ENCODE peak calls at places on chromosomes 13 and 19, in nine cellular contexts. One of them, this sample, is unnamed.

GRCh38 chr19:7905859-7906258 is 2.2 kb downstream of the MAP2K7 start:
- DNase-seq in activated naive CD8-positive, alpha-beta T cell treated with anti-CD3 and anti-CD28 coated beads for 36 hours: no peak
- DNase-seq in stimulated activated naive CD8-positive, alpha-beta T cell treated with anti-CD3 and anti-CD28 coated beads, Interleukin-15, amount 100 ng/mL, for 72 hours: no peak
- DNase-seq in ascending aorta: no peak
- DNase-seq in AML-193: no peak
- DNase-seq in Right ventricle myocardium inferior: peak
- DNase-seq in CD4-positive, CD25-positive, alpha-beta regulatory T cell: no peak
- DNase-seq in ureter: no peak
- DNase-seq in neural crest cell: no peak
- DNase-seq in this sample: no peak

GRCh38 chr19:48170817-48171347 is 402 bp downstream of the ZSWIM9 start:
- DNase-seq in activated naive CD8-positive, alpha-beta T cell treated with anti-CD3 and anti-CD28 coated beads for 36 hours: no peak
- DNase-seq in stimulated activated naive CD8-positive, alpha-beta T cell treated with anti-CD3 and anti-CD28 coated beads, Interleukin-15, amount 100 ng/mL, for 72 hours: no peak
- DNase-seq in ascending aorta: no peak
- DNase-seq in AML-193: no peak
- DNase-seq in Right ventricle myocardium inferior: no peak
- DNase-seq in CD4-positive, CD25-positive, alpha-beta regulatory T cell: no peak
- DNase-seq in ureter: no peak
- DNase-seq in neural crest cell: no peak
- DNase-seq in this sample: no peak

GRCh38 chr19:23698711-23699520 is 11.9 kb upstream of the ZNF675 start:
- DNase-seq in activated naive CD8-positive, alpha-beta T cell treated with anti-CD3 and anti-CD28 coated beads for 36 hours: no peak
- DNase-seq in stimulated activated naive CD8-positive, alpha-beta T cell treated with anti-CD3 and anti-CD28 coated beads, Interleukin-15, amount 100 ng/mL, for 72 hours: peak
- DNase-seq in ascending aorta: no peak
- DNase-seq in AML-193: no peak
- DNase-seq in Right ventricle myocardium inferior: no peak
- DNase-seq in CD4-positive, CD25-positive, alpha-beta regulatory T cell: no peak
- DNase-seq in ureter: peak
- DNase-seq in neural crest cell: no peak
- DNase-seq in this sample: no peak

GRCh38 chr19:16628984-16629691 is 1.1 kb upstream of the MED26 start:
- DNase-seq in activated naive CD8-positive, alpha-beta T cell treated with anti-CD3 and anti-CD28 coated beads for 36 hours: no peak
- DNase-seq in stimulated activated naive CD8-positive, alpha-beta T cell treated with anti-CD3 and anti-CD28 coated beads, Interleukin-15, amount 100 ng/mL, for 72 hours: no peak
- DNase-seq in ascending aorta: no peak
- DNase-seq in AML-193: no peak
- DNase-seq in Right ventricle myocardium inferior: no peak
- DNase-seq in CD4-positive, CD25-positive, alpha-beta regulatory T cell: no peak
- DNase-seq in ureter: no peak
- DNase-seq in neural crest cell: no peak
- DNase-seq in this sample: no peak

GRCh38 chr19:49200238-49200862 is 42.8 kb downstream of the TRPM4 start:
- DNase-seq in activated naive CD8-positive, alpha-beta T cell treated with anti-CD3 and anti-CD28 coated beads for 36 hours: peak
- DNase-seq in stimulated activated naive CD8-positive, alpha-beta T cell treated with anti-CD3 and anti-CD28 coated beads, Interleukin-15, amount 100 ng/mL, for 72 hours: no peak
- DNase-seq in ascending aorta: no peak
- DNase-seq in AML-193: no peak
- DNase-seq in Right ventricle myocardium inferior: no peak
- DNase-seq in CD4-positive, CD25-positive, alpha-beta regulatory T cell: no peak
- DNase-seq in ureter: no peak
- DNase-seq in neural crest cell: no peak
- DNase-seq in this sample: no peak

GRCh38 chr19:13428352-13428751 is 77.9 kb downstream of the CACNA1A start:
- DNase-seq in activated naive CD8-positive, alpha-beta T cell treated with anti-CD3 and anti-CD28 coated beads for 36 hours: no peak
- DNase-seq in stimulated activated naive CD8-positive, alpha-beta T cell treated with anti-CD3 and anti-CD28 coated beads, Interleukin-15, amount 100 ng/mL, for 72 hours: no peak
- DNase-seq in ascending aorta: no peak
- DNase-seq in AML-193: peak
- DNase-seq in Right ventricle myocardium inferior: no peak
- DNase-seq in CD4-positive, CD25-positive, alpha-beta regulatory T cell: no peak
- DNase-seq in ureter: no peak
- DNase-seq in neural crest cell: peak
- DNase-seq in this sample: peak

GRCh38 chr19:57233207-57233606 is 2.4 kb downstream of the AURKC start:
- DNase-seq in activated naive CD8-positive, alpha-beta T cell treated with anti-CD3 and anti-CD28 coated beads for 36 hours: no peak
- DNase-seq in stimulated activated naive CD8-positive, alpha-beta T cell treated with anti-CD3 and anti-CD28 coated beads, Interleukin-15, amount 100 ng/mL, for 72 hours: no peak
- DNase-seq in ascending aorta: no peak
- DNase-seq in AML-193: peak
- DNase-seq in Right ventricle myocardium inferior: no peak
- DNase-seq in CD4-positive, CD25-positive, alpha-beta regulatory T cell: no peak
- DNase-seq in ureter: no peak
- DNase-seq in neural crest cell: no peak
- DNase-seq in this sample: no peak

GRCh38 chr19:8041553-8041952 is 11.0 kb upstream of the CCL25 start:
- DNase-seq in activated naive CD8-positive, alpha-beta T cell treated with anti-CD3 and anti-CD28 coated beads for 36 hours: no peak
- DNase-seq in stimulated activated naive CD8-positive, alpha-beta T cell treated with anti-CD3 and anti-CD28 coated beads, Interleukin-15, amount 100 ng/mL, for 72 hours: no peak
- DNase-seq in ascending aorta: no peak
- DNase-seq in AML-193: no peak
- DNase-seq in Right ventricle myocardium inferior: no peak
- DNase-seq in CD4-positive, CD25-positive, alpha-beta regulatory T cell: no peak
- DNase-seq in ureter: no peak
- DNase-seq in neural crest cell: no peak
- DNase-seq in this sample: no peak

GRCh38 chr13:70841240-70842061 is 733.2 kb upstream of the KLHL1 start:
- DNase-seq in activated naive CD8-positive, alpha-beta T cell treated with anti-CD3 and anti-CD28 coated beads for 36 hours: no peak
- DNase-seq in stimulated activated naive CD8-positive, alpha-beta T cell treated with anti-CD3 and anti-CD28 coated beads, Interleukin-15, amount 100 ng/mL, for 72 hours: no peak
- DNase-seq in ascending aorta: no peak
- DNase-seq in AML-193: no peak
- DNase-seq in Right ventricle myocardium inferior: no peak
- DNase-seq in CD4-positive, CD25-positive, alpha-beta regulatory T cell: no peak
- DNase-seq in ureter: no peak
- DNase-seq in neural crest cell: no peak
- DNase-seq in this sample: no peak

GRCh38 chr13:39510296-39510695 is 92.7 kb downstream of the LHFPL6 start:
- DNase-seq in activated naive CD8-positive, alpha-beta T cell treated with anti-CD3 and anti-CD28 coated beads for 36 hours: no peak
- DNase-seq in stimulated activated naive CD8-positive, alpha-beta T cell treated with anti-CD3 and anti-CD28 coated beads, Interleukin-15, amount 100 ng/mL, for 72 hours: no peak
- DNase-seq in ascending aorta: no peak
- DNase-seq in AML-193: no peak
- DNase-seq in Right ventricle myocardium inferior: no peak
- DNase-seq in CD4-positive, CD25-positive, alpha-beta regulatory T cell: no peak
- DNase-seq in ureter: no peak
- DNase-seq in neural crest cell: no peak
- DNase-seq in this sample: no peak

GRCh38 chr13:113209880-113210421 is 538 bp downstream of the CUL4A start:
- DNase-seq in activated naive CD8-positive, alpha-beta T cell treated with anti-CD3 and anti-CD28 coated beads for 36 hours: peak
- DNase-seq in stimulated activated naive CD8-positive, alpha-beta T cell treated with anti-CD3 and anti-CD28 coated beads, Interleukin-15, amount 100 ng/mL, for 72 hours: peak
- DNase-seq in ascending aorta: no peak
- DNase-seq in AML-193: peak
- DNase-seq in Right ventricle myocardium inferior: peak
- DNase-seq in CD4-positive, CD25-positive, alpha-beta regulatory T cell: peak
- DNase-seq in ureter: peak
- DNase-seq in neural crest cell: peak
- DNase-seq in this sample: peak

GRCh38 chr13:27541386-27541785 is 78.9 kb downstream of the LNX2 start:
- DNase-seq in activated naive CD8-positive, alpha-beta T cell treated with anti-CD3 and anti-CD28 coated beads for 36 hours: no peak
- DNase-seq in stimulated activated naive CD8-positive, alpha-beta T cell treated with anti-CD3 and anti-CD28 coated beads, Interleukin-15, amount 100 ng/mL, for 72 hours: no peak
- DNase-seq in ascending aorta: no peak
- DNase-seq in AML-193: no peak
- DNase-seq in Right ventricle myocardium inferior: no peak
- DNase-seq in CD4-positive, CD25-positive, alpha-beta regulatory T cell: no peak
- DNase-seq in ureter: no peak
- DNase-seq in neural crest cell: no peak
- DNase-seq in this sample: no peak

GRCh38 chr13:49410006-49410405 is 33.9 kb downstream of the CAB39L start:
- DNase-seq in activated naive CD8-positive, alpha-beta T cell treated with anti-CD3 and anti-CD28 coated beads for 36 hours: no peak
- DNase-seq in stimulated activated naive CD8-positive, alpha-beta T cell treated with anti-CD3 and anti-CD28 coated beads, Interleukin-15, amount 100 ng/mL, for 72 hours: no peak
- DNase-seq in ascending aorta: no peak
- DNase-seq in AML-193: no peak
- DNase-seq in Right ventricle myocardium inferior: no peak
- DNase-seq in CD4-positive, CD25-positive, alpha-beta regulatory T cell: no peak
- DNase-seq in ureter: no peak
- DNase-seq in neural crest cell: no peak
- DNase-seq in this sample: no peak

GRCh38 chr19:31543456-31543855 is 194.2 kb upstream of the TSHZ3 start:
- DNase-seq in activated naive CD8-positive, alpha-beta T cell treated with anti-CD3 and anti-CD28 coated beads for 36 hours: no peak
- DNase-seq in stimulated activated naive CD8-positive, alpha-beta T cell treated with anti-CD3 and anti-CD28 coated beads, Interleukin-15, amount 100 ng/mL, for 72 hours: no peak
- DNase-seq in ascending aorta: no peak
- DNase-seq in AML-193: no peak
- DNase-seq in Right ventricle myocardium inferior: no peak
- DNase-seq in CD4-positive, CD25-positive, alpha-beta regulatory T cell: no peak
- DNase-seq in ureter: no peak
- DNase-seq in neural crest cell: no peak
- DNase-seq in this sample: peak

GRCh38 chr19:18777156-18777724 is 13.9 kb downstream of the COMP start:
- DNase-seq in activated naive CD8-positive, alpha-beta T cell treated with anti-CD3 and anti-CD28 coated beads for 36 hours: no peak
- DNase-seq in stimulated activated naive CD8-positive, alpha-beta T cell treated with anti-CD3 and anti-CD28 coated beads, Interleukin-15, amount 100 ng/mL, for 72 hours: no peak
- DNase-seq in ascending aorta: no peak
- DNase-seq in AML-193: no peak
- DNase-seq in Right ventricle myocardium inferior: peak
- DNase-seq in CD4-positive, CD25-positive, alpha-beta regulatory T cell: no peak
- DNase-seq in ureter: no peak
- DNase-seq in neural crest cell: no peak
- DNase-seq in this sample: no peak

GRCh38 chr13:36753176-36753575 is 65.8 kb upstream of the RFXAP start:
- DNase-seq in activated naive CD8-positive, alpha-beta T cell treated with anti-CD3 and anti-CD28 coated beads for 36 hours: no peak
- DNase-seq in stimulated activated naive CD8-positive, alpha-beta T cell treated with anti-CD3 and anti-CD28 coated beads, Interleukin-15, amount 100 ng/mL, for 72 hours: no peak
- DNase-seq in ascending aorta: no peak
- DNase-seq in AML-193: no peak
- DNase-seq in Right ventricle myocardium inferior: no peak
- DNase-seq in CD4-positive, CD25-positive, alpha-beta regulatory T cell: no peak
- DNase-seq in ureter: no peak
- DNase-seq in neural crest cell: no peak
- DNase-seq in this sample: no peak

GRCh38 chr19:38228491-38229439 is 4.7 kb upstream of the DPF1 start:
- DNase-seq in activated naive CD8-positive, alpha-beta T cell treated with anti-CD3 and anti-CD28 coated beads for 36 hours: no peak
- DNase-seq in stimulated activated naive CD8-positive, alpha-beta T cell treated with anti-CD3 and anti-CD28 coated beads, Interleukin-15, amount 100 ng/mL, for 72 hours: no peak
- DNase-seq in ascending aorta: no peak
- DNase-seq in AML-193: no peak
- DNase-seq in Right ventricle myocardium inferior: peak
- DNase-seq in CD4-positive, CD25-positive, alpha-beta regulatory T cell: no peak
- DNase-seq in ureter: no peak
- DNase-seq in neural crest cell: peak
- DNase-seq in this sample: peak

GRCh38 chr13:113901642-113902041 is 37.8 kb upstream of the GAS6 start:
- DNase-seq in activated naive CD8-positive, alpha-beta T cell treated with anti-CD3 and anti-CD28 coated beads for 36 hours: no peak
- DNase-seq in stimulated activated naive CD8-positive, alpha-beta T cell treated with anti-CD3 and anti-CD28 coated beads, Interleukin-15, amount 100 ng/mL, for 72 hours: no peak
- DNase-seq in ascending aorta: no peak
- DNase-seq in AML-193: no peak
- DNase-seq in Right ventricle myocardium inferior: no peak
- DNase-seq in CD4-positive, CD25-positive, alpha-beta regulatory T cell: no peak
- DNase-seq in ureter: peak
- DNase-seq in neural crest cell: no peak
- DNase-seq in this sample: no peak

GRCh38 chr13:29978211-29978610 is 127.8 kb upstream of the UBL3 start:
- DNase-seq in activated naive CD8-positive, alpha-beta T cell treated with anti-CD3 and anti-CD28 coated beads for 36 hours: no peak
- DNase-seq in stimulated activated naive CD8-positive, alpha-beta T cell treated with anti-CD3 and anti-CD28 coated beads, Interleukin-15, amount 100 ng/mL, for 72 hours: no peak
- DNase-seq in ascending aorta: no peak
- DNase-seq in AML-193: no peak
- DNase-seq in Right ventricle myocardium inferior: no peak
- DNase-seq in CD4-positive, CD25-positive, alpha-beta regulatory T cell: no peak
- DNase-seq in ureter: no peak
- DNase-seq in neural crest cell: no peak
- DNase-seq in this sample: no peak

GRCh38 chr19:14159059-14159458 is 22.7 kb upstream of the ASF1B start:
- DNase-seq in activated naive CD8-positive, alpha-beta T cell treated with anti-CD3 and anti-CD28 coated beads for 36 hours: no peak
- DNase-seq in stimulated activated naive CD8-positive, alpha-beta T cell treated with anti-CD3 and anti-CD28 coated beads, Interleukin-15, amount 100 ng/mL, for 72 hours: no peak
- DNase-seq in ascending aorta: no peak
- DNase-seq in AML-193: no peak
- DNase-seq in Right ventricle myocardium inferior: no peak
- DNase-seq in CD4-positive, CD25-positive, alpha-beta regulatory T cell: no peak
- DNase-seq in ureter: no peak
- DNase-seq in neural crest cell: no peak
- DNase-seq in this sample: no peak

GRCh38 chr19:49738242-49738641 is 24.9 kb downstream of the TSKS start:
- DNase-seq in activated naive CD8-positive, alpha-beta T cell treated with anti-CD3 and anti-CD28 coated beads for 36 hours: no peak
- DNase-seq in stimulated activated naive CD8-positive, alpha-beta T cell treated with anti-CD3 and anti-CD28 coated beads, Interleukin-15, amount 100 ng/mL, for 72 hours: no peak
- DNase-seq in ascending aorta: no peak
- DNase-seq in AML-193: no peak
- DNase-seq in Right ventricle myocardium inferior: no peak
- DNase-seq in CD4-positive, CD25-positive, alpha-beta regulatory T cell: no peak
- DNase-seq in ureter: no peak
- DNase-seq in neural crest cell: no peak
- DNase-seq in this sample: no peak

GRCh38 chr19:31113250-31113685 is 236.0 kb downstream of the TSHZ3 start:
- DNase-seq in activated naive CD8-positive, alpha-beta T cell treated with anti-CD3 and anti-CD28 coated beads for 36 hours: no peak
- DNase-seq in stimulated activated naive CD8-positive, alpha-beta T cell treated with anti-CD3 and anti-CD28 coated beads, Interleukin-15, amount 100 ng/mL, for 72 hours: no peak
- DNase-seq in ascending aorta: no peak
- DNase-seq in AML-193: no peak
- DNase-seq in Right ventricle myocardium inferior: no peak
- DNase-seq in CD4-positive, CD25-positive, alpha-beta regulatory T cell: no peak
- DNase-seq in ureter: no peak
- DNase-seq in neural crest cell: no peak
- DNase-seq in this sample: no peak

GRCh38 chr19:17281391-17282304 is at the start of gene ANKLE1:
- DNase-seq in activated naive CD8-positive, alpha-beta T cell treated with anti-CD3 and anti-CD28 coated beads for 36 hours: peak
- DNase-seq in stimulated activated naive CD8-positive, alpha-beta T cell treated with anti-CD3 and anti-CD28 coated beads, Interleukin-15, amount 100 ng/mL, for 72 hours: peak
- DNase-seq in ascending aorta: no peak
- DNase-seq in AML-193: peak
- DNase-seq in Right ventricle myocardium inferior: peak
- DNase-seq in CD4-positive, CD25-positive, alpha-beta regulatory T cell: no peak
- DNase-seq in ureter: no peak
- DNase-seq in neural crest cell: peak
- DNase-seq in this sample: peak

GRCh38 chr13:42378383-42378780 is 106.4 kb downstream of the AKAP11 start:
- DNase-seq in activated naive CD8-positive, alpha-beta T cell treated with anti-CD3 and anti-CD28 coated beads for 36 hours: peak
- DNase-seq in stimulated activated naive CD8-positive, alpha-beta T cell treated with anti-CD3 and anti-CD28 coated beads, Interleukin-15, amount 100 ng/mL, for 72 hours: peak
- DNase-seq in ascending aorta: no peak
- DNase-seq in AML-193: no peak
- DNase-seq in Right ventricle myocardium inferior: no peak
- DNase-seq in CD4-positive, CD25-positive, alpha-beta regulatory T cell: no peak
- DNase-seq in ureter: no peak
- DNase-seq in neural crest cell: no peak
- DNase-seq in this sample: no peak

GRCh38 chr19:6721773-6722172 is 1.3 kb upstream of the C3 start:
- DNase-seq in activated naive CD8-positive, alpha-beta T cell treated with anti-CD3 and anti-CD28 coated beads for 36 hours: no peak
- DNase-seq in stimulated activated naive CD8-positive, alpha-beta T cell treated with anti-CD3 and anti-CD28 coated beads, Interleukin-15, amount 100 ng/mL, for 72 hours: no peak
- DNase-seq in ascending aorta: no peak
- DNase-seq in AML-193: no peak
- DNase-seq in Right ventricle myocardium inferior: peak
- DNase-seq in CD4-positive, CD25-positive, alpha-beta regulatory T cell: no peak
- DNase-seq in ureter: no peak
- DNase-seq in neural crest cell: no peak
- DNase-seq in this sample: no peak

GRCh38 chr13:32471187-32471922 is 43.4 kb upstream of the N4BP2L1 start:
- DNase-seq in activated naive CD8-positive, alpha-beta T cell treated with anti-CD3 and anti-CD28 coated beads for 36 hours: no peak
- DNase-seq in stimulated activated naive CD8-positive, alpha-beta T cell treated with anti-CD3 and anti-CD28 coated beads, Interleukin-15, amount 100 ng/mL, for 72 hours: no peak
- DNase-seq in ascending aorta: no peak
- DNase-seq in AML-193: no peak
- DNase-seq in Right ventricle myocardium inferior: no peak
- DNase-seq in CD4-positive, CD25-positive, alpha-beta regulatory T cell: no peak
- DNase-seq in ureter: no peak
- DNase-seq in neural crest cell: no peak
- DNase-seq in this sample: no peak

GRCh38 chr19:43625918-43626579 is 6.6 kb upstream of the ZNF428 start:
- DNase-seq in activated naive CD8-positive, alpha-beta T cell treated with anti-CD3 and anti-CD28 coated beads for 36 hours: peak
- DNase-seq in stimulated activated naive CD8-positive, alpha-beta T cell treated with anti-CD3 and anti-CD28 coated beads, Interleukin-15, amount 100 ng/mL, for 72 hours: peak
- DNase-seq in ascending aorta: no peak
- DNase-seq in AML-193: no peak
- DNase-seq in Right ventricle myocardium inferior: no peak
- DNase-seq in CD4-positive, CD25-positive, alpha-beta regulatory T cell: peak
- DNase-seq in ureter: no peak
- DNase-seq in neural crest cell: no peak
- DNase-seq in this sample: peak

GRCh38 chr19:27860309-27860934 is 1352.5 kb downstream of the UQCRFS1 start:
- DNase-seq in activated naive CD8-positive, alpha-beta T cell treated with anti-CD3 and anti-CD28 coated beads for 36 hours: no peak
- DNase-seq in stimulated activated naive CD8-positive, alpha-beta T cell treated with anti-CD3 and anti-CD28 coated beads, Interleukin-15, amount 100 ng/mL, for 72 hours: no peak
- DNase-seq in ascending aorta: no peak
- DNase-seq in AML-193: no peak
- DNase-seq in Right ventricle myocardium inferior: no peak
- DNase-seq in CD4-positive, CD25-positive, alpha-beta regulatory T cell: no peak
- DNase-seq in ureter: no peak
- DNase-seq in neural crest cell: no peak
- DNase-seq in this sample: no peak

GRCh38 chr13:70844391-70845108 is 736.3 kb upstream of the KLHL1 start:
- DNase-seq in activated naive CD8-positive, alpha-beta T cell treated with anti-CD3 and anti-CD28 coated beads for 36 hours: no peak
- DNase-seq in stimulated activated naive CD8-positive, alpha-beta T cell treated with anti-CD3 and anti-CD28 coated beads, Interleukin-15, amount 100 ng/mL, for 72 hours: no peak
- DNase-seq in ascending aorta: no peak
- DNase-seq in AML-193: no peak
- DNase-seq in Right ventricle myocardium inferior: no peak
- DNase-seq in CD4-positive, CD25-positive, alpha-beta regulatory T cell: no peak
- DNase-seq in ureter: no peak
- DNase-seq in neural crest cell: no peak
- DNase-seq in this sample: no peak

GRCh38 chr13:49219647-49220034 is 497 bp upstream of the MLNR start:
- DNase-seq in activated naive CD8-positive, alpha-beta T cell treated with anti-CD3 and anti-CD28 coated beads for 36 hours: no peak
- DNase-seq in stimulated activated naive CD8-positive, alpha-beta T cell treated with anti-CD3 and anti-CD28 coated beads, Interleukin-15, amount 100 ng/mL, for 72 hours: no peak
- DNase-seq in ascending aorta: no peak
- DNase-seq in AML-193: no peak
- DNase-seq in Right ventricle myocardium inferior: no peak
- DNase-seq in CD4-positive, CD25-positive, alpha-beta regulatory T cell: no peak
- DNase-seq in ureter: no peak
- DNase-seq in neural crest cell: no peak
- DNase-seq in this sample: no peak

GRCh38 chr13:71880753-71881541 is 13.9 kb upstream of the DACH1 start:
- DNase-seq in activated naive CD8-positive, alpha-beta T cell treated with anti-CD3 and anti-CD28 coated beads for 36 hours: no peak
- DNase-seq in stimulated activated naive CD8-positive, alpha-beta T cell treated with anti-CD3 and anti-CD28 coated beads, Interleukin-15, amount 100 ng/mL, for 72 hours: no peak
- DNase-seq in ascending aorta: no peak
- DNase-seq in AML-193: no peak
- DNase-seq in Right ventricle myocardium inferior: no peak
- DNase-seq in CD4-positive, CD25-positive, alpha-beta regulatory T cell: no peak
- DNase-seq in ureter: no peak
- DNase-seq in neural crest cell: no peak
- DNase-seq in this sample: no peak

This sample was measured in glutamatergic neuron.